ENCODE peak calls at places on chromosomes 7 and 10, in six cellular contexts. V, M, L, F, J and H are unnamed samples.

GRCh38 chr10:24866615-24867583 is 85.5 kb downstream of the PRTFDC1 start:
- DNase-seq in L (peak), M (peak), F (no peak), V (peak), J (peak), H (peak)

GRCh38 chr7:4800926-4801838 is 25.8 kb downstream of the AP5Z1 start:
- DNase-seq in F (no peak), V (no peak), L (no peak), J (no peak), M (no peak), H (no peak)

GRCh38 chr7:96414931-96415292 is 93.0 kb upstream of the SLC25A13 start:
- DNase-seq in V (peak), M (peak), F (peak), J (peak), L (peak), H (peak)

GRCh38 chr7:4725014-4725951 is 43.2 kb downstream of the FOXK1 start:
- DNase-seq in F (no peak), M (peak), V (no peak), L (peak), J (no peak), H (peak)

GRCh38 chr7:125878235-125878928 is 948.8 kb upstream of the POT1 start:
- DNase-seq in M (no peak), L (no peak), J (no peak), F (no peak), V (no peak), H (no peak)

GRCh38 chr10:43284341-43284910 is 17.6 kb upstream of the RASGEF1A start:
- DNase-seq in F (no peak), L (no peak), V (peak), M (no peak), J (no peak), H (no peak)

GRCh38 chr10:11012880-11013279 is 4.8 kb upstream of the CELF2 start:
- DNase-seq in V (no peak), L (no peak), F (no peak), M (no peak), J (no peak), H (no peak)

GRCh38 chr7:1593091-1593866 is 23.4 kb upstream of the PSMG3 start:
- DNase-seq in L (peak), V (no peak), J (peak), F (no peak), M (no peak), H (peak)

GRCh38 chr7:26699761-26700160 is 164.6 kb downstream of the SKAP2 start:
- DNase-seq in M (no peak), F (no peak), L (peak), V (no peak), J (no peak), H (no peak)

GRCh38 chr7:154693646-154694045 is 309.3 kb downstream of the PAXIP1 start:
- DNase-seq in M (no peak), F (no peak), V (no peak), J (no peak), L (no peak), H (no peak)

GRCh38 chr7:24508301-24508700 is 65.0 kb upstream of the PALS2 start:
- DNase-seq in F (no peak), L (no peak), M (no peak), J (no peak), V (no peak), H (no peak)

GRCh38 chr7:85464042-85464651 is 277.3 kb upstream of the SEMA3D start:
- DNase-seq in M (peak), F (no peak), L (no peak), V (no peak), J (no peak), H (no peak)

GRCh38 chr10:95559466-95559865 is 1.7 kb downstream of the SORBS1 start:
- DNase-seq in J (no peak), V (peak), F (peak), L (no peak), M (no peak), H (no peak)

GRCh38 chr10:87505366-87506113 is 847 bp downstream of the MINPP1 start:
- DNase-seq in V (peak), M (peak), L (peak), J (peak), F (no peak), H (peak)

GRCh38 chr10:47423476-47423875 is 39.4 kb upstream of the ZNF488 start:
- DNase-seq in L (no peak), M (no peak), V (no peak), J (no peak), F (no peak), H (no peak)

GRCh38 chr10:118455181-118455695 is 113.1 kb upstream of the FAM204A start:
- DNase-seq in L (no peak), M (no peak), V (no peak), F (no peak), J (no peak), H (no peak)

GRCh38 chr10:13787015-13787421 is 200.3 kb downstream of the PRPF18 start:
- DNase-seq in V (no peak), J (no peak), L (no peak), M (peak), F (no peak), H (peak)

GRCh38 chr10:133365461-133366129 is 7.6 kb downstream of the ECHS1 start:
- DNase-seq in M (no peak), V (no peak), L (no peak), J (no peak), F (no peak), H (no peak)

GRCh38 chr10:49803988-49804387 is 41.9 kb upstream of the OGDHL start:
- DNase-seq in F (no peak), L (no peak), V (no peak), J (no peak), M (no peak), H (no peak)

GRCh38 chr10:71476249-71477011 is 79.7 kb downstream of the CDH23 start:
- DNase-seq in L (no peak), V (no peak), F (no peak), J (no peak), M (no peak), H (no peak)

GRCh38 chr10:95333997-95334792 is 43.4 kb upstream of the PDLIM1 start:
- DNase-seq in V (no peak), J (peak), F (no peak), L (no peak), M (peak), H (peak)

GRCh38 chr10:117967149-117967548 is 79.6 kb downstream of the RAB11FIP2 start:
- DNase-seq in F (no peak), L (no peak), M (no peak), J (no peak), V (no peak), H (no peak)

GRCh38 chr7:112159346-112159745 is 46.9 kb downstream of the DOCK4 start:
- DNase-seq in M (no peak), L (no peak), J (no peak), F (no peak), V (no peak), H (no peak)

GRCh38 chr7:129969881-129970446 is 17.2 kb upstream of the UBE2H start:
- DNase-seq in L (no peak), J (peak), V (no peak), M (peak), F (no peak), H (no peak)

GRCh38 chr10:61606971-61607907 is 55.5 kb upstream of the CABCOCO1 start:
- DNase-seq in J (peak), F (no peak), V (no peak), M (peak), L (peak), H (peak)

GRCh38 chr10:49183596-49184542 is 4.3 kb downstream of the TMEM273 start:
- DNase-seq in J (peak), F (no peak), V (no peak), L (no peak), M (peak), H (no peak)

GRCh38 chr10:58651040-58651439 is 138.4 kb downstream of the BICC1 start:
- DNase-seq in V (no peak), F (no peak), M (no peak), J (no peak), L (no peak), H (no peak)

GRCh38 chr7:44217133-44217714 is 16.4 kb downstream of the YKT6 start:
- DNase-seq in V (peak), M (no peak), J (no peak), F (no peak), L (no peak), H (no peak)

GRCh38 chr10:128633864-128634541 is 507.8 kb upstream of the MKI67 start:
- DNase-seq in J (no peak), L (no peak), M (no peak), V (no peak), F (peak), H (no peak)

GRCh38 chr10:28533571-28534304 is 820 bp downstream of the WAC start:
- DNase-seq in F (peak), M (peak), J (peak), L (peak), V (peak), H (peak)

GRCh38 chr10:28533315-28533564 is 322 bp downstream of the WAC start:
- DNase-seq in J (no peak), L (no peak), V (no peak), F (no peak), M (no peak), H (no peak)

GRCh38 chr10:28532223-28532508 is 752 bp upstream of the WAC start:
- DNase-seq in L (peak), V (no peak), F (no peak), J (no peak), M (no peak), H (peak)

GRCh38 chr10:28532509-28533314 is at the start of gene WAC:
- DNase-seq in L (peak), V (peak), M (peak), F (peak), J (peak), H (peak)

GRCh38 chr10:28530751-28531150 is 2.2 kb upstream of the WAC start:
- DNase-seq in F (no peak), J (no peak), M (no peak), L (peak), V (no peak), H (no peak)
- TF ChIP-seq JUN in F (no peak), J (no peak), M (no peak), L (no peak), V (no peak), H (no peak)

GRCh38 chr10:99345350-99345749 is 16.2 kb downstream of the CNNM1 start:
- DNase-seq in F (no peak), L (no peak), M (no peak), V (no peak), J (no peak), H (peak)
- TF ChIP-seq JUN in F (no peak), L (no peak), M (no peak), V (no peak), J (no peak), H (no peak)

DNA sequence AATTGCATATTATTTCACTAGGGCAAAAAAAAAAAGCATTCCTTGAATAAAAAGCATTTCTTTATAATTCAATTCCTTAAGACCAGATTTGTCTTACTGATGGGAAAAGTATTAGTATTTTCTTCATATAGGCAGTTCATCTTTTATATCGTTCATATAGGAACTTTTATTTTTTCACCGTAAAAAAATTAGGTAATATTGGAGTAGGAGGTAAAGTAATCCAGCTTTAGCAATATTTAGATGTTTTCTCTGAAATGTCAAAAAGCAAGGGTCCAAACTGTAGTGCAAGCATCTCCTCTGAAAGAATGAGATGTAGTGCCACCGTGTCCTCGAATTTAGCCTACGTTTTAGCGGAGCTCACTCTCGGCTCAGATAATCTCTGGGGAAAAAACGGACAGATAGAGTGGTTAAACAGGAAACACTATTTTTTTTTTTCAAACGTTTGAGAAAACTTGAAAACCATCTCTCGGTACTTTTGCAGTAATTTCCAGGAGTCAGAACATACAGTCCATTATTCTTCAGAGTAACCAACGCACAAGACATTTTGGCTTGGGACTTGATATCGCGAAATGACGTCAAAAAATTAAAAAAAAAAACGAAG is 5.4 kb upstream of the SPAG6 start:
- DNase-seq in J (peak), L (no peak), M (peak), V (no peak), F (no peak), H (no peak)
- TF ChIP-seq JUN in J (no peak), L (no peak), M (no peak), V (no peak), F (no peak), H (no peak)

GRCh38 chr10:124244256-124244877 is 151.0 kb upstream of the CHST15 start:
- DNase-seq in F (no peak), J (no peak), V (no peak), L (no peak), M (no peak), H (no peak)

GRCh38 chr10:124248056-124248455 is 154.7 kb upstream of the CHST15 start:
- DNase-seq in L (no peak), F (no peak), J (no peak), V (no peak), M (no peak), H (no peak)

GRCh38 chr10:124245191-124245590 is 151.8 kb upstream of the CHST15 start:
- DNase-seq in V (no peak), L (no peak), F (no peak), J (no peak), M (no peak), H (no peak)

GRCh38 chr10:124243702-124244121 is 150.3 kb upstream of the CHST15 start:
- DNase-seq in F (no peak), L (no peak), V (peak), J (no peak), M (no peak), H (no peak)

DNA sequence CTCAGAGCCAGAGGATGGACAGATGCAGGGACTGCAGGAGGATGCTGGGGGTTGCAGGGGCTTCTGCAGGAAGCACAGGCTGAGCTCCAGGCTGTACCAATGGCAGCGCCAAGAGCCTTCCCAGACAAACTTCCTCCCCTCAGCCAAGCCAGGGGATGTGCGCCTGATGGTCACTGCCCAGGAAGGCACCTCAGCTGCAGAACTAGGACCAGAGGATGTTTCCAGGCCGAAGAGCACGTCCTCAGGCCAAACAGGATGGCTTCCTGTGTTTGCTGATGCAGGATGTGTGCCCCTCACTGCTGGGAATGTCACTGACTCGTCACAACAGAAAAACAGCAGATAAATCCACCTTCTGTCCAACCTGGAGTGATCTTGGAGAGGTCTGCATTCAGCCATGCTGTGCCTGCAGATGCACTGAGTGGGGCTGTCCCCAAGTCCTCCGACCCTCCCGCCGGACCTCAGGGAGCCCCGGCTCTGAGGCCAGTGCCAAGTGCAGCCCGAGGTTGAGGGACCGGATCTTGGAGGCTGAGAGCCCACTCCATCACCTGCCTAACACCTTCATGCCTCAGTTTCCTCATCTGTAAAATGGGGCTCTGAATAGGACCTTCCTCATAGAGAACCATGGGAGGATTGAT is 152.5 kb upstream of the CHST15 start:
- DNase-seq in M (no peak), L (no peak), J (no peak), V (peak), F (no peak), H (no peak)
- TF ChIP-seq JUN in M (no peak), L (no peak), J (no peak), V (no peak), F (no peak), H (no peak)

DNA sequence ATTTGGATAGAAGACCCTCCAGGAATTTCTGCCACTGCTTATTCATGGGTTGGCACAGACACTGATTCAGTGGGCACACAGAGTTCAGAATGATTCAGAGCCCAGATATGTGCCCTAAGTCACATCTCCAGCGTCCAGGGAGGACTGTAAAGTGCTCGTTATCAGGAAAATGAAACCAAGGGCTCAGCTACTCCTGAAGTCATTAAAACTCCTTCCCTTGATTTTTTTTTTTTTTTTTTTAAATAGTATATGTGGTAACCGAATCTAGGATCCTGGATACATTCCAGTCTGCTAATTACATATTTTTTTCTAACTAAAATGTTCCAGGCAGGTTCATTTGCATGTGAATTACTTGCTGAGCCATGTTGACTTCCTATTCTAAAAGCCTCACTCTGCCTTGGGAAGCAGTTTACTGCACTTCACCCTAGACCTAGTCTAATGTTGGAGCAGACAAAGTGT is 34.7 kb downstream of the MET start:
- DNase-seq in L (no peak), F (no peak), V (no peak), M (peak), J (no peak), H (peak)
- TF ChIP-seq JUN in L (no peak), F (no peak), V (no peak), M (peak), J (no peak), H (peak)

GRCh38 chr10:88954458-88955083 is 2.0 kb upstream of the ACTA2 start:
- DNase-seq in F (no peak), J (no peak), M (no peak), V (no peak), L (no peak), H (no peak)

GRCh38 chr10:88953662-88954061 is 1.1 kb upstream of the ACTA2 start:
- DNase-seq in L (no peak), M (no peak), F (no peak), V (no peak), J (no peak), H (no peak)

GRCh38 chr10:88949051-88949450 is 3.5 kb downstream of the ACTA2 start:
- DNase-seq in L (no peak), M (no peak), V (no peak), F (no peak), J (no peak), H (no peak)

GRCh38 chr10:88949912-88950664 is 2.5 kb downstream of the ACTA2 start:
- DNase-seq in L (no peak), V (no peak), M (peak), J (no peak), F (no peak), H (no peak)

GRCh38 chr10:88952647-88953111 is at the start of gene ACTA2:
- DNase-seq in V (no peak), J (no peak), M (no peak), F (no peak), L (no peak), H (no peak)
- TF ChIP-seq JUN in V (no peak), J (no peak), M (no peak), F (no peak), L (no peak), H (no peak)